ENCODE peak calls at places on chromosomes 5 and 9, in six cellular contexts. D, G, P, K, T and I are unnamed samples.

GRCh38 chr5:115671939-115672338 is 46.1 kb upstream of the TMED7 start:
- DNase-seq in K (no peak), G (no peak), T (no peak), D (no peak), P (no peak), I (peak)

GRCh38 chr5:93117753-93118531 is 463.1 kb downstream of the NR2F1-AS1 start:
- DNase-seq in T (no peak), P (no peak), G (no peak), K (no peak), D (no peak), I (peak)

GRCh38 chr5:78504726-78505431 is 143.7 kb downstream of the LHFPL2 start:
- DNase-seq in D (peak), T (peak), G (no peak), P (no peak), K (no peak), I (peak)

GRCh38 chr9:134869554-134870310 is 10.9 kb upstream of the FCN2 start:
- DNase-seq in T (no peak), P (no peak), K (no peak), G (no peak), D (no peak), I (no peak)

GRCh38 chr9:137370865-137371520 is 52.0 kb downstream of the EXD3 start:
- DNase-seq in D (no peak), P (no peak), G (no peak), T (no peak), K (no peak), I (no peak)

GRCh38 chr5:180468732-180469585 is 25.2 kb upstream of the CNOT6 start:
- DNase-seq in D (no peak), T (no peak), K (no peak), G (no peak), P (no peak), I (no peak)

GRCh38 chr5:37668524-37669047 is 171.3 kb downstream of the GDNF start:
- DNase-seq in D (no peak), P (peak), T (peak), G (no peak), K (no peak), I (peak)

GRCh38 chr9:18821794-18822193 is 211.2 kb downstream of the SAXO1 start:
- DNase-seq in T (no peak), G (no peak), P (no peak), K (no peak), D (no peak), I (peak)